ENCODE peak calls at places on chromosomes 3 and 15, in eight cellular contexts. One of them, this sample, is unnamed. For H3K4me1, the result is how much of the 10 kb centered on the place peaks cover.

GRCh38 chr15:38514601-38515000 is 50.0 kb downstream of the RASGRP1 start:
- DNase-seq in CD8-positive, alpha-beta T cell: no peak
- DNase-seq in mesendoderm: peak
- DNase-seq in body of pancreas: no peak
- DNase-seq in tibial artery: no peak
- DNase-seq in breast epithelium: no peak
- DNase-seq in right lobe of liver: no peak
- DNase-seq in neural progenitor cell: peak
- DNase-seq in this sample: no peak

GRCh38 chr15:35505816-35506215 is 40.1 kb downstream of the DPH6 start:
- DNase-seq in CD8-positive, alpha-beta T cell: no peak
- DNase-seq in mesendoderm: no peak
- DNase-seq in body of pancreas: no peak
- DNase-seq in tibial artery: no peak
- DNase-seq in breast epithelium: no peak
- DNase-seq in right lobe of liver: no peak
- DNase-seq in neural progenitor cell: no peak
- DNase-seq in this sample: no peak

GRCh38 chr3:31981206-31982181 is at the start of the genes OSBPL10 and ZNF860:
- DNase-seq in CD8-positive, alpha-beta T cell: peak
- DNase-seq in mesendoderm: peak
- DNase-seq in body of pancreas: peak
- DNase-seq in tibial artery: peak
- DNase-seq in breast epithelium: peak
- DNase-seq in right lobe of liver: peak
- DNase-seq in neural progenitor cell: peak
- DNase-seq in this sample: peak

GRCh38 chr15:40858706-40859105 is 14.9 kb downstream of the SPINT1 start:
- DNase-seq in CD8-positive, alpha-beta T cell: no peak
- DNase-seq in mesendoderm: no peak
- DNase-seq in body of pancreas: peak
- DNase-seq in tibial artery: no peak
- DNase-seq in breast epithelium: no peak
- DNase-seq in right lobe of liver: no peak
- DNase-seq in neural progenitor cell: no peak
- DNase-seq in this sample: peak

GRCh38 chr15:74340139-74340538 is 27.3 kb downstream of the CYP11A1 start:
- DNase-seq in CD8-positive, alpha-beta T cell: no peak
- DNase-seq in mesendoderm: peak
- DNase-seq in body of pancreas: no peak
- DNase-seq in tibial artery: peak
- DNase-seq in breast epithelium: no peak
- DNase-seq in right lobe of liver: no peak
- DNase-seq in neural progenitor cell: no peak
- DNase-seq in this sample: peak

GRCh38 chr3:59771760-59772159 is 721.9 kb upstream of the CFAP20DC start:
- DNase-seq in CD8-positive, alpha-beta T cell: no peak
- DNase-seq in mesendoderm: no peak
- DNase-seq in body of pancreas: no peak
- DNase-seq in tibial artery: no peak
- DNase-seq in breast epithelium: no peak
- DNase-seq in right lobe of liver: no peak
- DNase-seq in neural progenitor cell: no peak
- DNase-seq in this sample: no peak

GRCh38 chr3:53102601-53103147 is 27.6 kb downstream of the RFT1 start:
- DNase-seq in CD8-positive, alpha-beta T cell: no peak
- DNase-seq in mesendoderm: no peak
- DNase-seq in body of pancreas: peak
- DNase-seq in tibial artery: no peak
- DNase-seq in breast epithelium: no peak
- DNase-seq in right lobe of liver: no peak
- DNase-seq in neural progenitor cell: peak
- DNase-seq in this sample: no peak

GRCh38 chr3:108806316-108806715 is 16.3 kb upstream of the TRAT1 start:
- DNase-seq in CD8-positive, alpha-beta T cell: no peak
- DNase-seq in mesendoderm: peak
- DNase-seq in body of pancreas: peak
- DNase-seq in tibial artery: no peak
- DNase-seq in breast epithelium: no peak
- DNase-seq in right lobe of liver: no peak
- DNase-seq in neural progenitor cell: no peak
- DNase-seq in this sample: no peak

DNA sequence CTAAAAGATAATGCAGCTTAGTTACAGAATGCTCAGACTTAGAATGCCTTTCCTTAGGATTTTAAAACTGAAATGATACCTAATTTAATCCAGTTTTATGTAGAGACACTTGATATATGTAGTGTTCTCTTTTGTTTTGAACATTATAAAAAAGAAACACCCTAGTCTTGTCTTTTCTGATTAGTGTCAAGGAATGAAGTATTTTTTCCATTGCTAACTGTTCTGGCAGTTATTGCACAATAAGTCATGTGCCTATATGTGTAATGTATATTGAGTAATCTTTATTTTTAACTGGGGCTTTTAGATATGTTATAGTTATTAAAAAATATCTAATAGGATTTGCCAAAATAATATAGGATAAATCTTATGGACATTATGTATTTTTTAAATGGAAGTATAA is 4.5 kb downstream of the ARL8B start:
- DNase-seq in CD8-positive, alpha-beta T cell: no peak
- DNase-seq in mesendoderm: no peak
- DNase-seq in body of pancreas: no peak
- DNase-seq in tibial artery: no peak
- DNase-seq in breast epithelium: no peak
- DNase-seq in right lobe of liver: no peak
- DNase-seq in neural progenitor cell: no peak
- DNase-seq in this sample: no peak
- H3K4me3 ChIP-seq in CD8-positive, alpha-beta T cell: no peak
- H3K4me3 ChIP-seq in mesendoderm: no peak
- H3K4me3 ChIP-seq in body of pancreas: no peak
- H3K4me3 ChIP-seq in tibial artery: no peak
- H3K4me3 ChIP-seq in breast epithelium: no peak
- H3K4me3 ChIP-seq in right lobe of liver: no peak
- H3K4me3 ChIP-seq in neural progenitor cell: no peak
- H3K4me3 ChIP-seq in this sample: no peak

GRCh38 chr15:90099072-90099867 is 3.0 kb downstream of the IDH2 start:
- DNase-seq in CD8-positive, alpha-beta T cell: no peak
- DNase-seq in mesendoderm: no peak
- DNase-seq in body of pancreas: no peak
- DNase-seq in tibial artery: no peak
- DNase-seq in breast epithelium: no peak
- DNase-seq in right lobe of liver: peak
- DNase-seq in neural progenitor cell: no peak
- DNase-seq in this sample: peak

GRCh38 chr15:90101130-90101968 is 919 bp downstream of the IDH2 start:
- DNase-seq in CD8-positive, alpha-beta T cell: no peak
- DNase-seq in mesendoderm: peak
- DNase-seq in body of pancreas: peak
- DNase-seq in tibial artery: peak
- DNase-seq in breast epithelium: no peak
- DNase-seq in right lobe of liver: peak
- DNase-seq in neural progenitor cell: peak
- DNase-seq in this sample: peak

GRCh38 chr15:90095521-90095959 is 6.7 kb downstream of the IDH2 start:
- DNase-seq in CD8-positive, alpha-beta T cell: no peak
- DNase-seq in mesendoderm: peak
- DNase-seq in body of pancreas: peak
- DNase-seq in tibial artery: no peak
- DNase-seq in breast epithelium: peak
- DNase-seq in right lobe of liver: peak
- DNase-seq in neural progenitor cell: no peak
- DNase-seq in this sample: no peak

GRCh38 chr15:90099868-90100854 is 2.1 kb downstream of the IDH2 start:
- DNase-seq in CD8-positive, alpha-beta T cell: no peak
- DNase-seq in mesendoderm: no peak
- DNase-seq in body of pancreas: peak
- DNase-seq in tibial artery: peak
- DNase-seq in breast epithelium: peak
- DNase-seq in right lobe of liver: peak
- DNase-seq in neural progenitor cell: no peak
- DNase-seq in this sample: peak

GRCh38 chr15:90097475-90097874 is 4.8 kb downstream of the IDH2 start:
- DNase-seq in CD8-positive, alpha-beta T cell: peak
- DNase-seq in mesendoderm: no peak
- DNase-seq in body of pancreas: no peak
- DNase-seq in tibial artery: no peak
- DNase-seq in breast epithelium: no peak
- DNase-seq in right lobe of liver: peak
- DNase-seq in neural progenitor cell: no peak
- DNase-seq in this sample: no peak
- H3K4me1 ChIP-seq in CD8-positive, alpha-beta T cell: half or more
- H3K4me1 ChIP-seq in mesendoderm: under half
- H3K4me1 ChIP-seq in body of pancreas: half or more
- H3K4me1 ChIP-seq in tibial artery: under half
- H3K4me1 ChIP-seq in breast epithelium: under half
- H3K4me1 ChIP-seq in right lobe of liver: half or more
- H3K4me1 ChIP-seq in neural progenitor cell: under half
- H3K4me1 ChIP-seq in this sample: under half

DNA sequence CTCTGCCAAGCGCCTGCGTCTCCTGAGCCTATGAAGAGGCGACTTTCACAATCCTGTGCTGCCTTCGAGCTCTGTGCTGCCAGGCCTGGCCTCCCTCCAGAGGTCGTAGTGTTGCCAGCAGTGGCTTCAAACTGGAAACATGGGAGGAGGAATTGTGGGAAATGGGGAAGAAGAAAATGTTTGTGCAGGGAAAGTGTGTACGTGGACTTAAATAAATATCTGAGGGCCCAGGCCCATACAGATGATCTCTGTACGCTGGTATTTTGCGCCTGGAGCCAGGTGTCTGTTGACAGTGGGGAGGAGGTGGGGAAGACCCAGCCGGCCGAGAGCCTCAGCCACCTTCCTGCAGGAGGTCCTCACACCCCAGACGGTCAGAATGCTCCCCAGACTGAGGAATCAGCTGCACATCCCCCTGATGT is 44.6 kb downstream of the ZBTB38 start:
- DNase-seq in CD8-positive, alpha-beta T cell: no peak
- DNase-seq in mesendoderm: no peak
- DNase-seq in body of pancreas: peak
- DNase-seq in tibial artery: peak
- DNase-seq in breast epithelium: peak
- DNase-seq in right lobe of liver: peak
- DNase-seq in neural progenitor cell: peak
- DNase-seq in this sample: peak
- H3K4me3 ChIP-seq in CD8-positive, alpha-beta T cell: peak
- H3K4me3 ChIP-seq in mesendoderm: no peak
- H3K4me3 ChIP-seq in body of pancreas: no peak
- H3K4me3 ChIP-seq in tibial artery: peak
- H3K4me3 ChIP-seq in breast epithelium: peak
- H3K4me3 ChIP-seq in right lobe of liver: peak
- H3K4me3 ChIP-seq in neural progenitor cell: no peak
- H3K4me3 ChIP-seq in this sample: no peak

GRCh38 chr3:182410051-182410450 is 383.3 kb upstream of the ATP11B start:
- DNase-seq in CD8-positive, alpha-beta T cell: no peak
- DNase-seq in mesendoderm: no peak
- DNase-seq in body of pancreas: no peak
- DNase-seq in tibial artery: no peak
- DNase-seq in breast epithelium: no peak
- DNase-seq in right lobe of liver: no peak
- DNase-seq in neural progenitor cell: no peak
- DNase-seq in this sample: no peak

GRCh38 chr3:182400838-182401237 is 392.5 kb upstream of the ATP11B start:
- DNase-seq in CD8-positive, alpha-beta T cell: no peak
- DNase-seq in mesendoderm: no peak
- DNase-seq in body of pancreas: no peak
- DNase-seq in tibial artery: no peak
- DNase-seq in breast epithelium: no peak
- DNase-seq in right lobe of liver: no peak
- DNase-seq in neural progenitor cell: no peak
- DNase-seq in this sample: no peak

GRCh38 chr3:182399978-182400737 is 393.1 kb upstream of the ATP11B start:
- DNase-seq in CD8-positive, alpha-beta T cell: no peak
- DNase-seq in mesendoderm: no peak
- DNase-seq in body of pancreas: no peak
- DNase-seq in tibial artery: no peak
- DNase-seq in breast epithelium: no peak
- DNase-seq in right lobe of liver: no peak
- DNase-seq in neural progenitor cell: no peak
- DNase-seq in this sample: no peak

GRCh38 chr3:182404031-182404430 is 389.3 kb upstream of the ATP11B start:
- DNase-seq in CD8-positive, alpha-beta T cell: no peak
- DNase-seq in mesendoderm: no peak
- DNase-seq in body of pancreas: no peak
- DNase-seq in tibial artery: no peak
- DNase-seq in breast epithelium: no peak
- DNase-seq in right lobe of liver: no peak
- DNase-seq in neural progenitor cell: no peak
- DNase-seq in this sample: no peak

DNA sequence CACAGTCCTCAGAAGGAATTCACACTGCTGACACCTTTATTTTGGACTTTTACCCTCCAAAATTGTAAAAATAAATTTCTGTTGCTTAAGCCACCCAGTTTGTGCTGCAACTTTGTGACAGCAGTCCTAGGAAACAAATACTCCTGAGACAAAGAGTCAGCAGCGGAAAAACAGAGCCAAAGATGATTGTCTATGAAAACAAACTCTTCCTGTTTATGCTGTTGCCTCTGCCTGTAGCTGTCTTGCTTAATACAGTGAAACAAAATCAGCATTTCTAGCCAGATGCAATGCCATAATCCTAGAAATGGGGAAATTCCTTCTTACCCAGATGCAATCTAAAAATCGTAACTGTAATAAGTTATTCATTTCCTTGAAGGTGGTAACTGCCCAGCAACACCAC is 387.6 kb upstream of the ATP11B start:
- DNase-seq in CD8-positive, alpha-beta T cell: no peak
- DNase-seq in mesendoderm: no peak
- DNase-seq in body of pancreas: no peak
- DNase-seq in tibial artery: no peak
- DNase-seq in breast epithelium: no peak
- DNase-seq in right lobe of liver: no peak
- DNase-seq in neural progenitor cell: no peak
- DNase-seq in this sample: no peak
- H3K4me1 ChIP-seq in CD8-positive, alpha-beta T cell: under half
- H3K4me1 ChIP-seq in mesendoderm: under half
- H3K4me1 ChIP-seq in body of pancreas: under half
- H3K4me1 ChIP-seq in tibial artery: under half
- H3K4me1 ChIP-seq in breast epithelium: under half
- H3K4me1 ChIP-seq in right lobe of liver: under half
- H3K4me1 ChIP-seq in neural progenitor cell: under half
- H3K4me1 ChIP-seq in this sample: under half

DNA sequence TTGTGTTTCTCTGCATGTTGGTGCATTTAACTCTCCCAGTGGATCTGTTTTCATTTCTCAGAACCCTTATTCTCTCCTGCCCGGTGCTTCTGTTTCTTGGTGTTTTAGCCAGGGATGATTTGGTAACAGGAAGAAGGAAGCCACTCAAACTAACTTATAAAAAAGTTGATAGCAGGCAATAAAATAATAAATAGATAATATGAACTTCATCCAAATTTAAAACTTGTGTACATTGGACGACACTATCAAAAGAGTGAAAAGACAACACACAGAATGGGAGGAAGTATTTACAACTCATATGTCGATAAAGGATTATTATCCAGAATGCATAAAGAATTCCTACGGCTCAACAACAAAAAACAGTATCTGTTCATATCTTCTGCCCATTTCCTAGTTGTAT is 37.3 kb upstream of the CHRNA7 start:
- DNase-seq in CD8-positive, alpha-beta T cell: no peak
- DNase-seq in mesendoderm: no peak
- DNase-seq in body of pancreas: no peak
- DNase-seq in tibial artery: no peak
- DNase-seq in breast epithelium: no peak
- DNase-seq in right lobe of liver: no peak
- DNase-seq in neural progenitor cell: no peak
- DNase-seq in this sample: no peak
- H3K4me3 ChIP-seq in CD8-positive, alpha-beta T cell: no peak
- H3K4me3 ChIP-seq in mesendoderm: no peak
- H3K4me3 ChIP-seq in body of pancreas: no peak
- H3K4me3 ChIP-seq in tibial artery: no peak
- H3K4me3 ChIP-seq in breast epithelium: no peak
- H3K4me3 ChIP-seq in right lobe of liver: no peak
- H3K4me3 ChIP-seq in neural progenitor cell: no peak
- H3K4me3 ChIP-seq in this sample: no peak

GRCh38 chr3:192005989-192006388 is 545.0 kb downstream of the PYDC2 start:
- DNase-seq in CD8-positive, alpha-beta T cell: no peak
- DNase-seq in mesendoderm: no peak
- DNase-seq in body of pancreas: no peak
- DNase-seq in tibial artery: no peak
- DNase-seq in breast epithelium: no peak
- DNase-seq in right lobe of liver: no peak
- DNase-seq in neural progenitor cell: no peak
- DNase-seq in this sample: no peak
- H3K4me1 ChIP-seq in CD8-positive, alpha-beta T cell: under half
- H3K4me1 ChIP-seq in mesendoderm: under half
- H3K4me1 ChIP-seq in body of pancreas: under half
- H3K4me1 ChIP-seq in tibial artery: under half
- H3K4me1 ChIP-seq in breast epithelium: under half
- H3K4me1 ChIP-seq in right lobe of liver: under half
- H3K4me1 ChIP-seq in neural progenitor cell: under half
- H3K4me1 ChIP-seq in this sample: under half